ENCODE peak calls at places on chromosomes 13 and 19, in four cellular contexts. A, L, T and I are unnamed samples.

GRCh38 chr19:40702337-40703012 is 12.0 kb upstream of the NUMBL start:
- DNase-seq in L (peak), A (peak), T (no peak), I (peak)

GRCh38 chr19:35708391-35708790 is 4.0 kb downstream of the ZBTB32 start:
- DNase-seq in L (no peak), T (no peak), A (no peak), I (no peak)

GRCh38 chr19:38095411-38096308 is 128.4 kb downstream of the DPF1 start:
- DNase-seq in L (peak), A (peak), T (peak), I (peak)

GRCh38 chr13:45763419-45763818 is 61.3 kb downstream of the CBY2 start:
- DNase-seq in T (no peak), L (no peak), A (no peak), I (no peak)

GRCh38 chr19:1104452-1105216 is 840 bp downstream of the GPX4 start:
- DNase-seq in T (peak), A (peak), L (no peak), I (peak)

GRCh38 chr19:37738371-37738770 is 18.8 kb upstream of the ZNF607 start:
- DNase-seq in L (no peak), T (no peak), A (no peak), I (no peak)

GRCh38 chr13:41588899-41589298 is 131.5 kb downstream of the RGCC start:
- DNase-seq in T (no peak), A (peak), L (peak), I (no peak)

GRCh38 chr19:2602391-2603181 is 99.9 kb downstream of the GNG7 start:
- DNase-seq in A (peak), L (no peak), T (no peak), I (peak)

GRCh38 chr13:102707465-102707864 is 12.6 kb upstream of the METTL21C start:
- DNase-seq in T (no peak), A (peak), L (peak), I (no peak)

GRCh38 chr13:61052175-61052574 is 363.5 kb downstream of the PCDH20 start:
- DNase-seq in L (no peak), T (no peak), A (no peak), I (no peak)

GRCh38 chr13:99606322-99607089 is 105.2 kb downstream of the TM9SF2 start:
- DNase-seq in L (peak), A (peak), T (peak), I (peak)

GRCh38 chr19:43465468-43466120 is at the start of gene LYPD3:
- DNase-seq in T (no peak), L (no peak), A (no peak), I (peak)

GRCh38 chr13:67299072-67299635 is 69.0 kb upstream of the PCDH9 start:
- DNase-seq in A (peak), T (no peak), L (no peak), I (no peak)

GRCh38 chr13:20441066-20441465 is 84.6 kb downstream of the CRYL1 start:
- DNase-seq in T (no peak), A (peak), L (no peak), I (no peak)

GRCh38 chr13:112376050-112376681 is at the start of gene SPACA7:
- DNase-seq in T (no peak), L (no peak), A (no peak), I (no peak)

GRCh38 chr19:41193420-41194156 is 569 bp downstream of the CYP2S1 start:
- DNase-seq in A (no peak), T (no peak), L (peak), I (peak)

GRCh38 chr19:48745208-48745995 is 1.3 kb downstream of the IZUMO1 start:
- DNase-seq in L (peak), A (peak), T (peak), I (peak)

GRCh38 chr13:39047560-39047959 is 9.3 kb downstream of the NHLRC3 start:
- DNase-seq in L (no peak), T (no peak), A (no peak), I (peak)

GRCh38 chr19:2549701-2550191 is 73.8 kb downstream of the GADD45B start:
- DNase-seq in T (no peak), L (no peak), A (peak), I (no peak)

GRCh38 chr19:56671613-56671994 is at the start of gene ZNF835:
- DNase-seq in L (no peak), T (no peak), A (peak), I (no peak)

DNA sequence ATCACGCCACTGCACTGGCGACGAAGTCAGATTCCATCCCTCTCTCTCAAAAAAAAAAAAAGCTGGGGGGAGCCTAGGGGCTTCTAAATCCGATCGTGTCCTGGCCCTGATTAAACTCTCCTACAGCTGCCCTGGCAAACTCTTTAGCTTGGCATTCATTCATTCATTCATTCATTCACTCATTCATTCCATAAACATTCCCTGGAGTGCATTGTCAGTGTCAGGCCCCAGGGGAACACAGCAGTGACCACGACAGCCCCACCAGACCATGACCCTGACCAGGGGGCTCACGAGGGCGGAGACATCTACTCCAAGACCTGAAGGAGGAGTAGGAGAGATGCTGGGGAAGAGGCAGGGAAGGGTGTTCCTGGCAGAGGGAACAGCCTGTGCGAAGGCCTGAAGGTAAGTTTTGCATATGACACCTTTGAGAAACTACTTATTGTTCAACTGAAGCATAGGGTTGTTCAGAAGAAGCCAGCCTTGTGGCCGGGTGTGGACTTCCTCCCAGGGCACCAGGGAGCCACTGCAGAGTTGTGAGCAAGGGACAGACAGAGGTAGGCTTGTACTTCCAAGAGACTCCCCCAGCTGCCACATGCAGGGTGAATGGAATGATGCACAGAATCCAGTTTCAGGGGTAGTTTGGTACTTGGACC is 24.5 kb downstream of the CEACAM16 start:
- DNase-seq in T (no peak), A (no peak), L (no peak), I (no peak)
- H3K4me2 ChIP-seq in T (no peak), A (no peak), L (peak), I (no peak)

GRCh38 chr19:4007021-4007835 is at the start of gene PIAS4:
- DNase-seq in T (peak), A (peak), L (peak), I (peak)
- TF ChIP-seq CTCF in T (peak), A (no peak), L (no peak), I (peak)

GRCh38 chr13:30692108-30692507 is 43.2 kb upstream of the ALOX5AP start:
- DNase-seq in T (no peak), L (no peak), A (no peak), I (no peak)

GRCh38 chr13:30685987-30686386 is 49.4 kb upstream of the ALOX5AP start:
- DNase-seq in T (no peak), A (no peak), L (no peak), I (no peak)

GRCh38 chr13:30690282-30691188 is 44.8 kb upstream of the ALOX5AP start:
- DNase-seq in A (peak), T (peak), L (peak), I (no peak)

GRCh38 chr13:30685320-30685859 is 50.0 kb upstream of the ALOX5AP start:
- DNase-seq in A (no peak), L (no peak), T (no peak), I (no peak)

DNA sequence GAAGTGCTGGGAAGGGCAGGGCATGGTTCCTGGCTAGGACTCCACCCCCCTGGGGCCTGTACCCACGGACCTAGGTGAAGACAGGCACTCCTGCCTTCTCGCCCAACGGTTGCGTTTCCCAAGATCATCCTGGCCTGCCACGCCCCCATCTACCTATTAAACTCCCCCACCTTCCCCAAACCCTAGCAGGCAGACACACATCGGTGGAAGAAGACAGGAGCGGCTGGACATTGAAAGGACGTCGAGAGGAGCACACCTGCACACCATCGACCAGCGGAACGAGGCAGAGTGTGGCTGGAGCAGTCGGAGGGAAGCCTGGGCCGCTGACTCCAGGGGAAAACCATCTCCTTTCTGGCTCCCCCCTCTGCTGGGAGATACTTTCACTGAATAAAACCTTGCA is 45.6 kb upstream of the ALOX5AP start:
- DNase-seq in T (no peak), L (no peak), A (no peak), I (no peak)
- H3K4me2 ChIP-seq in T (peak), L (peak), A (peak), I (no peak)

GRCh38 chr13:111361046-111361872 is 40.8 kb downstream of the TEX29 start:
- DNase-seq in L (no peak), A (no peak), T (no peak), I (no peak)

GRCh38 chr13:111359930-111360329 is 39.5 kb downstream of the TEX29 start:
- DNase-seq in T (no peak), L (no peak), A (no peak), I (no peak)

GRCh38 chr13:111361873-111362648 is 41.6 kb downstream of the TEX29 start:
- DNase-seq in L (no peak), T (no peak), A (no peak), I (no peak)

GRCh38 chr13:111360452-111360851 is 40.0 kb downstream of the TEX29 start:
- DNase-seq in L (no peak), A (no peak), T (no peak), I (no peak)

DNA sequence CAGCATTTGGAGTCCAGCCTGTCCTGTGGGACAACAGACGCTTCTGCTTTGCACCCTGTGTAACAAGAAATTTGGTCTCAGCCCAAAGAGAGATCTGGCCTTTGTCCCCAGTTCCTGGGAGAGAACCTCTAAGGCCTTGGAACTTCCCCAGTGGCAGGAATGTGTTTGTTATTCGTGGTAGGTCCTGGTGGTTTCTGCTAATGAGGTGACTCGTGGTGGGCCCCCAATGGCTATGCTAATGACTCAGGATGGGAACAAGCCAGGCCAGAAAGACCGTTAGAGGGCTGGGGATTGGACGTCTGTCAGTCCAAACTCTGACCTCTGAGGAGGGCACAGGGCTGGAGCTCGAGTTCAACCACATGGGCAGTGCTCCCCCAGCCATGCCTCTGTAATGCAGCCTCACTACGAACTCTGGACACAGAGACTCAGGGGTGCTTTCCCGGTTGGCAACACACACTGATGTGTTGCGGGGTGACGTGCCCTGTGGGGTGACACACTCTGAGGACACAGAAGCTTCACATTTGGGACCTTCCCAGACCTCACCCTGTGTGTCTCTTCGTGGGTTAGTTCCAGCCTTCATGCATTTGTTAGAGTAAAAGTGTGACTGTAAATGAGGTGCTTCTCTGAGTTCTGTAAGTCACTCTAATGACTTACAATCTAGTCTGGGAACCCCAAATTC is 38.9 kb downstream of the TEX29 start:
- DNase-seq in T (no peak), A (no peak), L (no peak), I (peak)
- TF ChIP-seq CTCF in T (no peak), A (no peak), L (no peak), I (peak)

GRCh38 chr13:105773887-105774538 is 761.4 kb downstream of the EFNB2 start:
- DNase-seq in A (peak), T (no peak), L (peak), I (peak)
- H3K4me2 ChIP-seq in A (no peak), T (no peak), L (peak), I (no peak)

DNA sequence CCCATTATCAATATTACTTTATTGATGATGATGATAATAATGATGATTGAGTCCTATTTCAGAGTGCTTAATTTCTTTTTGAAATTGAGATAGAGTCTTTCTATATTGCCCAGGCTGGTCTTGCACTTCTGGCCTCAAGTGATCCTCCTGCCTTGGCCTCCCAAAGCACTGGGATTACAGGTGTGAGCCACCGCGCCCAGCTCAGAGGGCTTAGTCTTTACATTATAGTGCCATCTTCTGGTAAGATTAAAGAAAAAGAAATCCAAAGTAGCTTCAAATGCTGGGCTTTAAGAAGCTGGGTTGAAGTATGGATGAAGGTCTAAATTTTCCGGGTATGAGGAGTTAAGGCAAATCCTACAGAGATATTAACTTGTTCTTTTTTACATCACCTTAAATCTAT is 3.4 kb upstream of the ZNF333 start:
- DNase-seq in L (no peak), T (peak), A (no peak), I (peak)
- TF ChIP-seq CTCF in L (peak), T (peak), A (peak), I (peak)

DNA sequence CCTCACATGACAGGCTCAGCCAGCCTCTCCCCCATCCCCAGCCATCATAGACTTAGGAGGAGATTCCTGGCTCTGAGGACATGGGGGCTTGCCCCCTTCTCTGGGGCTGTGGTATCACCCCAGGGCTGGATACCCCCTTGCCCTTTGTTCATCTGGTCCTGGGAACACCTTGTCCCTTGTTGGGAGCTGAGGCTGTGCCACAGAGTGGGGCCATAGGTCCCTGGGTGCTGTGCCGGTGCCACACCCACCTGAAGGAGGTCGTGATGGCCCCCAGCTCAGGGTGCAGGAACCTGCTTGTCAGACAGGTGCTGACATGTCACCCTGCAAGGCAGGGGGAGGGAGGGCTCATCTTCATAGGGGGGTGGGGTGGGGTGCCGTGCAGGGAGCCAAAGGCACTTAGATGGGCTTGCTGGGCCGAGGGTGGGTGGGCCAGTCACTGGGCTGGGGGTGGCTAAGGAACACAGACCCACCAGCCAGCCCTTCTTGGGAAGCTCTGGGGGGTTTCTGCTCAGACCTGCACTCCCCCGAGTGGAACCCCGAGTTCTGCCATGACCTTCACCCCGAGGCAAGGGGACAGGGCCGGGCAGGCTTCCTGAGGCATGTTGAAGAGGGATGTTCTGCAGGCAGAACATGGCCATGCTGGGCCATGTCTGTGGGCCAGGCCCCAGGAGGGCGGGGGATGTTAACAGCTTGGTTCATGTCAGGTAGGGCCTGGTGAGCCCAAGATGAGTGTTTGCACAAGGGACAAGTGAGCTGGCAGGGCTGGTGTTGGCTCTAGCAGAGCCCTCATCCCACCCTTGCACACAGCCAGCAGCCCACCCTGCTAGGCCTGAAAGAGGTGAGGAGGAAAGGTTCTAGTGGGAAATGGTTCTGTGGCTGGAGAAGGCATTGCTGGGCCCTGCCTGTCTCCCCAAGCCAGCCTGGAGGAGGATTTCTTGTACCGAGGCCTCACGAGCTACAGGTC is 28.0 kb downstream of the TSSK6 start:
- DNase-seq in L (no peak), T (no peak), A (no peak), I (no peak)
- H3K4me2 ChIP-seq in L (no peak), T (no peak), A (no peak), I (no peak)

DNA sequence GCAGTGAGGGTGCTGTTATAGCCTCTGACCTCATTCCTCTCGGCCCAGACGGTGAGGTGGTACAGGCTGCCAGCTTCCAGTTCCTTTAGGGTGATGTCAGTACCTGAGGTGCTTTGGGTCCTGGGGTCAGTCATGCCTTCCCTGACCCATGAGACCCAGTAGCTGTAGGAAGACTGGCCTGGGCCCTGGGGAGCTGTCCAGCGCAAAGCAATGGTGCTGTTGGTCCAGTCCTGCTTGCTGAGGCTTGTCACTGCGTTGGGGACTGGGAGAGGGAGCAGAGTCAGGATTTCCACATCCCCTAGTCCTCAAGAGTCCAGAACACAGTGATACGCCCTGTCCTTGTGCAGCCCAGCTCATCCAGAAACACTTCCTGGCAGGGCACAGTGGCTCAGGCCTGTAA is 10.7 kb downstream of the PTPRH start:
- DNase-seq in T (no peak), L (no peak), A (no peak), I (peak)
- TF ChIP-seq CTCF in T (no peak), L (no peak), A (no peak), I (no peak)